ENCODE peak calls at places on chromosome 17, in eight cellular contexts. C is GM23338, J is stomach, P is suprapubic skin, U is HL-60, E is GM12878, A is sigmoid colon, Z is HCT116. H is an unnamed sample.

GRCh38 chr17:34499576-34499975 is 79.8 kb upstream of the TMEM132E start:
- DNase-seq in C (peak), J (no peak), P (peak), U (peak), E (no peak), A (no peak), Z (no peak), H (no peak)

GRCh38 chr17:28505986-28506665 is at the start of gene FOXN1:
- DNase-seq in C (no peak), J (no peak), P (no peak), U (no peak), E (no peak), A (no peak), Z (no peak), H (no peak)

GRCh38 chr17:27954521-27955495 is 61.6 kb upstream of the LYRM9 start:
- DNase-seq in C (no peak), J (no peak), P (no peak), U (no peak), E (no peak), A (no peak), Z (no peak), H (no peak)

GRCh38 chr17:62892870-62893338 is 73.1 kb upstream of the TANC2 start:
- DNase-seq in C (peak), J (peak), P (no peak), U (peak), E (no peak), A (peak), Z (no peak), H (peak)

GRCh38 chr17:32731556-32732295 is 145.2 kb downstream of the MYO1D start:
- DNase-seq in C (peak), J (no peak), P (no peak), U (no peak), E (no peak), A (no peak), Z (no peak), H (no peak)

GRCh38 chr17:69060835-69061234 is at the start of gene ABCA9:
- DNase-seq in C (no peak), J (no peak), P (no peak), U (no peak), E (no peak), A (no peak), Z (no peak), H (no peak)

GRCh38 chr17:61284174-61284573 is 115.5 kb upstream of the TBX2 start:
- DNase-seq in C (no peak), J (no peak), P (no peak), U (no peak), E (no peak), A (no peak), Z (no peak), H (no peak)

GRCh38 chr17:67818110-67819002 is 6.9 kb upstream of the BPTF start:
- DNase-seq in C (no peak), J (no peak), P (no peak), U (no peak), E (peak), A (no peak), Z (no peak), H (no peak)

GRCh38 chr17:57601328-57601727 is 143.8 kb downstream of the CCDC182 start:
- DNase-seq in C (no peak), J (no peak), P (no peak), U (no peak), E (no peak), A (no peak), Z (no peak), H (no peak)

GRCh38 chr17:8126306-8127066 is 2.6 kb upstream of the HES7 start:
- DNase-seq in C (peak), J (no peak), P (no peak), U (no peak), E (no peak), A (no peak), Z (no peak), H (no peak)

GRCh38 chr17:6454495-6455320 is 10.5 kb downstream of the PIMREG start:
- DNase-seq in C (peak), J (no peak), P (no peak), U (no peak), E (no peak), A (no peak), Z (no peak), H (no peak)

GRCh38 chr17:65554568-65555223 is 6.8 kb downstream of the AXIN2 start:
- DNase-seq in C (no peak), J (no peak), P (no peak), U (no peak), E (no peak), A (peak), Z (no peak), H (no peak)

GRCh38 chr17:61397086-61397842 is 2.4 kb upstream of the TBX2 start:
- DNase-seq in C (peak), J (no peak), P (no peak), U (no peak), E (no peak), A (no peak), Z (no peak), H (no peak)

GRCh38 chr17:78268191-78268874 is 36.9 kb downstream of the TMEM235 start:
- DNase-seq in C (no peak), J (no peak), P (peak), U (no peak), E (no peak), A (no peak), Z (no peak), H (no peak)

GRCh38 chr17:64741038-64741641 is 79.0 kb upstream of the SMURF2 start:
- DNase-seq in C (no peak), J (peak), P (peak), U (peak), E (no peak), A (no peak), Z (no peak), H (no peak)

GRCh38 chr17:55668581-55668980 is 54.1 kb downstream of the TMEM100 start:
- DNase-seq in C (no peak), J (no peak), P (no peak), U (no peak), E (no peak), A (no peak), Z (no peak), H (no peak)

GRCh38 chr17:21287703-21288449 is 3.4 kb downstream of the MAP2K3 start:
- DNase-seq in C (no peak), J (peak), P (peak), U (peak), E (peak), A (peak), Z (peak), H (peak)

GRCh38 chr17:80283116-80283852 is 22.6 kb downstream of the RNF213 start:
- DNase-seq in C (no peak), J (no peak), P (no peak), U (no peak), E (no peak), A (no peak), Z (no peak), H (no peak)

GRCh38 chr17:65786479-65786878 is 225.0 kb upstream of the AXIN2 start:
- DNase-seq in C (no peak), J (no peak), P (no peak), U (no peak), E (no peak), A (no peak), Z (no peak), H (no peak)

GRCh38 chr17:64349949-64350348 is 40.7 kb downstream of the PECAM1 start:
- DNase-seq in C (no peak), J (no peak), P (no peak), U (no peak), E (no peak), A (no peak), Z (no peak), H (no peak)

GRCh38 chr17:29154516-29155234 is 25.5 kb downstream of the MYO18A start:
- DNase-seq in C (no peak), J (peak), P (no peak), U (no peak), E (no peak), A (no peak), Z (no peak), H (no peak)

GRCh38 chr17:77810536-77810935 is 148.0 kb upstream of the TNRC6C start:
- DNase-seq in C (no peak), J (no peak), P (peak), U (no peak), E (no peak), A (peak), Z (no peak), H (no peak)

GRCh38 chr17:78394209-78394608 is 15.8 kb downstream of the PGS1 start:
- DNase-seq in C (no peak), J (no peak), P (no peak), U (no peak), E (no peak), A (no peak), Z (no peak), H (no peak)

GRCh38 chr17:32487460-32488176 is 825 bp downstream of the CDK5R1 start:
- DNase-seq in C (peak), J (no peak), P (no peak), U (no peak), E (no peak), A (no peak), Z (no peak), H (no peak)

GRCh38 chr17:40914456-40914855 is 23.0 kb downstream of the KRT23 start:
- DNase-seq in C (no peak), J (no peak), P (no peak), U (no peak), E (no peak), A (no peak), Z (no peak), H (no peak)

GRCh38 chr17:40922239-40922638 is 15.2 kb downstream of the KRT23 start:
- DNase-seq in C (no peak), J (peak), P (peak), U (peak), E (no peak), A (peak), Z (no peak), H (no peak)

GRCh38 chr17:17091856-17092756 is 49.8 kb downstream of the MPRIP start:
- DNase-seq in C (no peak), J (no peak), P (no peak), U (peak), E (no peak), A (no peak), Z (no peak), H (no peak)

GRCh38 chr17:17723354-17724261 is 42.4 kb downstream of the RAI1 start:
- DNase-seq in C (peak), J (no peak), P (no peak), U (no peak), E (no peak), A (no peak), Z (no peak), H (no peak)

GRCh38 chr17:7391307-7391706 is 3.0 kb downstream of the PLSCR3 start:
- DNase-seq in C (no peak), J (no peak), P (no peak), U (no peak), E (no peak), A (no peak), Z (no peak), H (no peak)

GRCh38 chr17:80961516-80961915 is 30.1 kb upstream of the CHMP6 start:
- DNase-seq in C (no peak), J (no peak), P (no peak), U (no peak), E (no peak), A (peak), Z (no peak), H (no peak)

GRCh38 chr17:35242158-35242804 is 591 bp upstream of the SLFN5 start:
- DNase-seq in C (peak), J (peak), P (peak), U (peak), E (no peak), A (peak), Z (peak), H (no peak)

GRCh38 chr17:39634384-39634871 is 2.5 kb upstream of the STARD3 start:
- DNase-seq in C (peak), J (no peak), P (no peak), U (peak), E (no peak), A (no peak), Z (no peak), H (no peak)

GRCh38 chr17:8463089-8463488 is 27.4 kb downstream of the NDEL1 start:
- DNase-seq in C (no peak), J (no peak), P (no peak), U (no peak), E (no peak), A (no peak), Z (no peak), H (no peak)

GRCh38 chr17:28018439-28019070 is 23.9 kb upstream of the NLK start:
- DNase-seq in C (no peak), J (no peak), P (no peak), U (no peak), E (no peak), A (no peak), Z (no peak), H (no peak)

GRCh38 chr17:41333098-41333497 is 17.5 kb downstream of the KRT33A start:
- DNase-seq in C (no peak), J (no peak), P (no peak), U (no peak), E (no peak), A (no peak), Z (no peak), H (no peak)

GRCh38 chr17:49260922-49261291 is 30.3 kb upstream of the PHOSPHO1 start:
- DNase-seq in C (no peak), J (no peak), P (no peak), U (no peak), E (no peak), A (no peak), Z (no peak), H (no peak)

GRCh38 chr17:49260011-49260921 is 29.7 kb upstream of the PHOSPHO1 start:
- DNase-seq in C (peak), J (peak), P (peak), U (peak), E (no peak), A (peak), Z (peak), H (peak)

GRCh38 chr17:49254066-49254465 is 23.5 kb upstream of the PHOSPHO1 start:
- DNase-seq in C (no peak), J (no peak), P (no peak), U (no peak), E (no peak), A (no peak), Z (no peak), H (no peak)

GRCh38 chr17:49257296-49257695 is 26.7 kb upstream of the PHOSPHO1 start:
- DNase-seq in C (no peak), J (no peak), P (no peak), U (no peak), E (no peak), A (no peak), Z (no peak), H (no peak)

GRCh38 chr17:49259663-49260010 is 29.1 kb upstream of the PHOSPHO1 start:
- DNase-seq in C (no peak), J (no peak), P (no peak), U (no peak), E (no peak), A (no peak), Z (no peak), H (no peak)
- H3K4me3 ChIP-seq in C (peak), J (peak), P (peak), U (peak), E (peak), A (peak), Z (peak), H (peak)

GRCh38 chr17:2090210-2090641 is 35.3 kb downstream of the HIC1 start:
- DNase-seq in C (no peak), J (no peak), P (no peak), U (no peak), E (no peak), A (no peak), Z (no peak), H (no peak)

GRCh38 chr17:2086306-2086705 is 31.4 kb downstream of the HIC1 start:
- DNase-seq in C (no peak), J (no peak), P (no peak), U (no peak), E (no peak), A (no peak), Z (no peak), H (no peak)

GRCh38 chr17:2085648-2085949 is 30.7 kb downstream of the HIC1 start:
- DNase-seq in C (no peak), J (no peak), P (peak), U (no peak), E (no peak), A (peak), Z (no peak), H (no peak)

GRCh38 chr17:2089021-2089422 is 34.1 kb downstream of the HIC1 start:
- DNase-seq in C (no peak), J (no peak), P (no peak), U (no peak), E (no peak), A (no peak), Z (no peak), H (no peak)

DNA sequence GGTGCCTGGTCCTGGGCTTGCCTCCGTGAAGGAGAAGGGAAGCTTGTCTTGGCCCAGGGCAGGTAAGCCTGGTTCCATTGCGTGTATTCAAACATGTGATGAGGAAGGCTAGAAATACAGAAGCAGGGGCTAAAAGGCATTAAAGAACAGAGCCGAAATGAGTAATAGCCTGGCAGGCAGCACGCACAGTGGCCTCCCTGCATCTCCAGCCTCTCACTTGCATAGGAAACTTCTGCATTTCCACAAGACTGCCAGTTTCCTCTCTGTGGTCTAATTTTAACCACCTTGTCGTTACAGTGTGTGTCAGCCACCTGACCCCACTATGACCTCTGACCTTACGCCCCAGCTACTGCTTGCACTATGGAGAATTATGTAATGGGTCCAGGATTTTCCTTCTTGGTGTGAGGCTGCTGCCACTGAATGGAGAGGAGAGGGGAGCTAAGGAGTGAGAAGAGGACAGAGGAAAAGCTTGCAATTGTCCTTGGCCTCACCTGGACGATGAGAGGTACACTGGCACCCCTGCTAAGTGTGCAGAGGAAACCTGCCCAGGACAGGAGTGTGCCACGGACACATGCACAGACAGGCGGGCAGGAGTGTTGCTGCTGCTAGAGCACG is 32.8 kb downstream of the HIC1 start:
- DNase-seq in C (no peak), J (no peak), P (peak), U (peak), E (peak), A (peak), Z (no peak), H (no peak)
- TF ChIP-seq POLR2AphosphoS5 in C (no peak), J (no peak), P (peak), U (peak), E (peak), A (peak), Z (no peak), H (no peak)

GRCh38 chr17:20201059-20201458 is 191.9 kb downstream of the SPECC1 start:
- DNase-seq in C (no peak), J (no peak), P (no peak), U (no peak), E (no peak), A (no peak), Z (no peak), H (no peak)

GRCh38 chr17:20200016-20200788 is 191.0 kb downstream of the SPECC1 start:
- DNase-seq in C (no peak), J (no peak), P (no peak), U (no peak), E (no peak), A (no peak), Z (no peak), H (no peak)

GRCh38 chr17:20202141-20202574 is 193.0 kb downstream of the SPECC1 start:
- DNase-seq in C (peak), J (no peak), P (no peak), U (no peak), E (no peak), A (no peak), Z (no peak), H (no peak)

GRCh38 chr17:20196314-20196713 is 187.2 kb downstream of the SPECC1 start:
- DNase-seq in C (no peak), J (no peak), P (no peak), U (no peak), E (no peak), A (no peak), Z (no peak), H (no peak)

GRCh38 chr17:20197527-20197926 is 188.4 kb downstream of the SPECC1 start:
- DNase-seq in C (no peak), J (no peak), P (no peak), U (no peak), E (no peak), A (no peak), Z (no peak), H (no peak)
- H3K4me3 ChIP-seq in C (no peak), J (no peak), P (no peak), U (no peak), E (no peak), A (no peak), Z (no peak), H (no peak)

GRCh38 chr17:75523647-75524046 is 1.9 kb upstream of the LLGL2 start:
- DNase-seq in C (no peak), J (no peak), P (no peak), U (no peak), E (no peak), A (no peak), Z (no peak), H (no peak)

GRCh38 chr17:75526555-75527270 is 1.2 kb downstream of the LLGL2 start:
- DNase-seq in C (peak), J (peak), P (no peak), U (no peak), E (no peak), A (no peak), Z (no peak), H (no peak)

GRCh38 chr17:75524269-75524970 is 1.1 kb upstream of the LLGL2 start:
- DNase-seq in C (no peak), J (no peak), P (no peak), U (no peak), E (no peak), A (no peak), Z (no peak), H (no peak)

GRCh38 chr17:75524971-75525805 is at the start of gene LLGL2:
- DNase-seq in C (peak), J (peak), P (no peak), U (peak), E (no peak), A (peak), Z (peak), H (no peak)

DNA sequence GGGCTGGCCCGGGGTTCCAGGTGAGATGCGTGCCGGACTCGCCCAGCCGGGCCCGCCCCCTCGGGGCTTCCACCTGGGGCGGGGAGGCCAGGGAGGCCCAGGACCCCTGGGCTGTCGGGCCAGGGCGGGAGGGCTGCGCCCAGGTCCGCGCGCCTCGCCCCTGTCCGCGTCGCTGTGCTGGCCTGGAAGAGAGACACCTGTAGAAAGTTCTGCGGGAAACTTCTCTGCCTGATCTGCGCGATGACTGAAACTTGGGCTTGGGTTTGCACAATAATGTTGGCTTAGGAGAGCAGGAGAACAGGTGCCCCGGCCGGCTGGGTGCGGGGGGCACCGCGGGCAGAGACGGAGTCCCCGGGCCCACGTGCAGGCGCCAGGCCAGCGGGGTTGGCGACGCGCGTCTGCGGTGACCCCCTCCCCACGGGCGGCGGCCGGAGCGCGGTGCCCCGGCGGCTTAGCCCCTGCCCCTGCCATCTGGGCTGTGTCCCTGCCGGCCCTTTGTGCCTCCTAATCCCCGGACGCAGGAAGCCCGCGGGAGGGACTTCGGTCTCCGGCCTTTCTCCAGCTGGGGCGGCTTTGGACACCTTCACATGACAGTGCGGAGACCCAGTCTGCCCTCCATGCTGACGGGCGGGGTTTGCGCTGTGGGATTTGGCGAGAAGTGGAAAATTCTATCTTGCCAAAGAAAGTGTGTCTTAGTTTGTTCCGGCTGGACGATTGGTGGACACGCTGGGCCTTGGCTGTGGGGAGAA is 483 bp downstream of the LLGL2 start:
- DNase-seq in C (peak), J (peak), P (no peak), U (no peak), E (no peak), A (no peak), Z (no peak), H (no peak)
- TF ChIP-seq POLR2AphosphoS5 in C (no peak), J (no peak), P (no peak), U (no peak), E (no peak), A (no peak), Z (no peak), H (no peak)

H was measured in Panc1.